ENCODE peak calls at places on chromosomes 13 and 19, in four cellular contexts. U is stomach, B is HCT116, R is heart right ventricle. N is an unnamed sample.

GRCh38 chr19:14218615-14219330 is 12.8 kb upstream of the ADGRL1 start:
- DNase-seq in U (no peak), B (no peak), R (no peak), N (no peak)

GRCh38 chr19:30154410-30154809 is 212.4 kb downstream of the URI1 start:
- DNase-seq in U (no peak), B (no peak), R (no peak), N (no peak)

GRCh38 chr19:17775991-17776803 is 18.7 kb upstream of the B3GNT3 start:
- DNase-seq in U (no peak), B (no peak), R (no peak), N (no peak)

GRCh38 chr13:111539791-111540446 is 219.5 kb downstream of the TEX29 start:
- DNase-seq in U (no peak), B (no peak), R (no peak), N (no peak)

GRCh38 chr13:23748591-23748990 is 140.6 kb downstream of the MIPEP start:
- DNase-seq in U (no peak), B (no peak), R (no peak), N (no peak)

GRCh38 chr13:94640676-94641075 is 39.0 kb downstream of the GPR180 start:
- DNase-seq in U (no peak), B (no peak), R (no peak), N (no peak)

GRCh38 chr19:49952475-49952829 is 8.5 kb downstream of the SIGLEC11 start:
- DNase-seq in U (no peak), B (no peak), R (no peak), N (no peak)

GRCh38 chr19:18543814-18544475 is 572 bp upstream of the FKBP8 start:
- DNase-seq in U (peak; percentile 51), B (peak; percentile 76), R (peak; percentile 44), N (no peak)

GRCh38 chr19:41998246-41999020 is 4.4 kb upstream of the ATP1A3 start:
- DNase-seq in U (peak; percentile 29), B (peak; percentile 16), R (no peak), N (no peak)

GRCh38 chr13:60001892-60002291 is 161.8 kb downstream of the DIAPH3 start:
- DNase-seq in U (no peak), B (no peak), R (no peak), N (no peak)

GRCh38 chr13:79245937-79246574 is 160.0 kb downstream of the RBM26 start:
- DNase-seq in U (no peak), B (no peak), R (no peak), N (no peak)

GRCh38 chr13:114140131-114140908 is 7.9 kb upstream of the RASA3 start:
- DNase-seq in U (no peak), B (no peak), R (no peak), N (no peak)

GRCh38 chr13:44801990-44802389 is 187.3 kb downstream of the NUFIP1 start:
- DNase-seq in U (peak; percentile 45), B (no peak), R (no peak), N (no peak)

GRCh38 chr19:16623576-16623975 is 4.4 kb downstream of the MED26 start:
- DNase-seq in U (no peak), B (no peak), R (no peak), N (no peak)

GRCh38 chr19:18145391-18145999 is 7.5 kb upstream of the PIK3R2 start:
- DNase-seq in U (no peak), B (no peak), R (no peak), N (no peak)

GRCh38 chr13:112179995-112180394 is 113.0 kb downstream of the SOX1 start:
- DNase-seq in U (no peak), B (no peak), R (no peak), N (no peak)

GRCh38 chr19:8363803-8364771 is at the start of gene ANGPTL4:
- DNase-seq in U (peak; percentile 82), B (peak; percentile 63), R (peak; percentile 73), N (peak; percentile 86)

GRCh38 chr13:82803341-82803740 is 1078.9 kb downstream of the SLITRK1 start:
- DNase-seq in U (no peak), B (no peak), R (no peak), N (no peak)

GRCh38 chr13:49667773-49668172 is 23.5 kb downstream of the EBPL start:
- DNase-seq in U (no peak), B (no peak), R (no peak), N (no peak)

GRCh38 chr19:32914879-32915278 is 45.3 kb upstream of the SLC7A9 start:
- DNase-seq in U (no peak), B (no peak), R (no peak), N (no peak)

GRCh38 chr19:31705656-31706055 is 356.4 kb upstream of the TSHZ3 start:
- DNase-seq in U (no peak), B (no peak), R (no peak), N (no peak)

GRCh38 chr19:12794196-12794921 is 3.1 kb downstream of the JUNB start:
- DNase-seq in U (no peak), B (no peak), R (no peak), N (no peak)

GRCh38 chr13:86841264-86841663 is 829.9 kb upstream of the SLITRK5 start:
- DNase-seq in U (no peak), B (no peak), R (no peak), N (no peak)

GRCh38 chr19:53977991-53978731 is 13.3 kb upstream of the CACNG6 start:
- DNase-seq in U (no peak), B (peak; percentile 40), R (peak; percentile 78), N (no peak)

GRCh38 chr19:54451331-54451871 is 2.4 kb downstream of the LENG8 start:
- DNase-seq in U (no peak), B (no peak), R (no peak), N (no peak)

DNA sequence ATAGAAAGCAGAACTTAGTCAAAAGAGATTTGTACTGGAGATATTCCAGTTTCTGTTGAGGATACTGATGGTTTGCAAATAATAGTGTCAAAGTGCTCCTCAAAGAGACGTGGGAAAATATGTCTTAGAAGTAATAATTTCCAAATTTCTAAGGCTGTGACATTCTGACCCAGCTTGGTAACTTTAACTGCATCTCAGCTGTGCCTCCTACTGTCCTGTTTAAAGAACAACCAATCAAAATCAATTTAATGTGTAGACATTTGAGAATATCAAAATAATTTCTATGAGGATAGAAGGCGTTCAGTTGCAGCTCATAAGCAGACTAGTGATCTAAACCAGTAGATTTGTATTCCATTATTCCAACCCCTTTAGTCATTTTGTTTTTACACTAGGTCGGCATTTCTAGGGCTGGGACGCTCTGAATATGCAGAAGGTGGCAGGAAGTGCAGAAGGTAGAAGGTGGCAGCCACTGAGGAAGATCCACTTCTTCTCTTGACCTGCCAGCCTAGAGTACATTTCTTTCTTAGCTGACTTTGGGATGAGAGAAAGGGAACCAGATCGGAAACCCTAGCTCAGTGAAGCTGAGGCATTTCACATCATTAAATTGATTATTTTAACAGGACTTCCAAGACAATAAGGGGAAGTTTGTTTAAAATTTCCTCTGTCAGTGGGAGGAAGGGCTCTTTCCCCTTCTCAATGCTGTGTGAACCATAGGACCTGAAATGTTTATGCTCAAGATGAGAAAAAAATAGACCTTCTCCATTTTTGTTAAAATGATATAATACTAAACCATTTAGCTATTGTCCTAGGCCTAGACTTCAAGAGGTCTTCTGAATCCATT is 67.5 kb downstream of the COL4A1 start:
- DNase-seq in U (no peak), B (no peak), R (no peak), N (no peak)
- TF ChIP-seq CTCF in U (no peak), B (no peak), R (peak; percentile 43), N (no peak)

GRCh38 chr13:51632643-51633357 is 48.5 kb downstream of the WDFY2 start:
- DNase-seq in U (no peak), B (no peak), R (no peak), N (no peak)
- H3K27ac ChIP-seq in U (peak overlapping the region; percentile 25), B (no peak overlapping the region), R (no peak overlapping the region), N (no peak overlapping the region)

DNA sequence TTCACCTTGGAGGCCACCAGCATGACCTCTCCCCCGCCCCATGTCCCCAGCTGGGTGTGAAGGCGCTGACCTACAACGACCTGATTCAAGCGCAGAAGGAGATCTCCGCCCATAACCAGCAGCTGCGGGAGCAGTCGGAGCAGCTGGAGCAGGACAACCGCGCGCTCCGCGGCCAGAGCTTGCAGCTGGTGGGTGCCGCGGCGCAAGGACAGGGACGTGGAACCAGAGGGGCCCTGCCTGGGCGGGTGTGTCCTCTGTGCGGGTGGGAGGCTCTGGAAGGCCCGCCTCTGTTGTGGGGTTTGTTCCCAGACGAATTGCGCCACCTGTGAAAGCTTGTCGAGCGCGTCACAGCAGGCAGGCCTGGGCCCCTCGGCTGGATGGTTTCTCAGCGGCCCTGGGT is 22.3 kb downstream of the PLEKHJ1 start:
- DNase-seq in U (no peak), B (no peak), R (no peak), N (no peak)
- H3K36me3 ChIP-seq in U (peaks cover 78% of the 10 kb centered on the region), B (peaks cover 57% of the 10 kb centered on the region), R (peaks cover 39% of the 10 kb centered on the region), N (peaks cover 33% of the 10 kb centered on the region)

GRCh38 chr19:10854350-10855089 is 6.3 kb downstream of the C19orf38 start:
- DNase-seq in U (no peak), B (no peak), R (no peak), N (no peak)

GRCh38 chr19:10852098-10852800 is 4.0 kb downstream of the C19orf38 start:
- DNase-seq in U (no peak), B (no peak), R (no peak), N (no peak)

GRCh38 chr19:10858204-10858828 is 10.1 kb downstream of the C19orf38 start:
- DNase-seq in U (no peak), B (no peak), R (no peak), N (no peak)

GRCh38 chr19:10852941-10853340 is 4.7 kb downstream of the C19orf38 start:
- DNase-seq in U (no peak), B (no peak), R (no peak), N (no peak)

GRCh38 chr19:10855879-10856522 is 7.8 kb downstream of the C19orf38 start:
- DNase-seq in U (no peak), B (no peak), R (no peak), N (no peak)
- TF ChIP-seq CTCF in U (no peak), B (peak; percentile 70), R (peak; percentile 37), N (peak; percentile 50)

GRCh38 chr13:50845211-50845610 is 1.7 kb upstream of the DLEU7 start:
- DNase-seq in U (no peak), B (no peak), R (no peak), N (no peak)
- H3K27ac ChIP-seq in U (no peak overlapping the region), B (no peak overlapping the region), R (no peak overlapping the region), N (no peak overlapping the region)

GRCh38 chr19:47156861-47157454 is 26.3 kb downstream of the SAE1 start:
- DNase-seq in U (no peak), B (no peak), R (no peak), N (no peak)
- H3K36me3 ChIP-seq in U (peaks cover 20% of the 10 kb centered on the region), B (peaks cover 68% of the 10 kb centered on the region), R (no peaks in the 10 kb centered on the region), N (no peaks in the 10 kb centered on the region)

GRCh38 chr19:56080669-56081401 is 40.3 kb downstream of the ZNF787 start:
- DNase-seq in U (peak; percentile 86), B (peak; percentile 39), R (peak; percentile 83), N (peak; percentile 92)

GRCh38 chr19:56079609-56080008 is 41.5 kb downstream of the ZNF787 start:
- DNase-seq in U (no peak), B (no peak), R (no peak), N (no peak)

GRCh38 chr19:56071151-56071550 is 49.9 kb downstream of the ZNF787 start:
- DNase-seq in U (no peak), B (peak; percentile 15), R (no peak), N (no peak)

GRCh38 chr19:56076413-56076998 is 44.6 kb downstream of the ZNF787 start:
- DNase-seq in U (peak; percentile 72), B (peak; percentile 28), R (peak; percentile 60), N (peak; percentile 28)
- TF ChIP-seq CTCF in U (no peak), B (peak; percentile 85), R (peak; percentile 91), N (peak; percentile 79)

N was measured in pancreas.